ENCODE peak calls at places on chromosomes 7 and 10, in six cellular contexts. R is tibial nerve, N is sigmoid colon, L is left ventricle myocardium inferior, P is testis, X is osteoblast. B is an unnamed sample. For H3K36me3, the result is how much of the 10 kb centered on the place peaks cover.

GRCh38 chr10:123213192-123213591 is 59.0 kb downstream of the BUB3 start:
- DNase-seq in R (no peak), N (no peak), L (no peak), P (no peak), X (no peak), B (no peak)

GRCh38 chr10:17644485-17644964 is 574 bp downstream of the STAM start:
- DNase-seq in R (no peak), N (no peak), L (no peak), P (peak), X (peak), B (no peak)

GRCh38 chr10:78543749-78544446 is 510.2 kb downstream of the RPS24 start:
- DNase-seq in R (peak), N (peak), L (peak), P (peak), X (peak), B (peak)

GRCh38 chr10:116658152-116658551 is 37.4 kb downstream of the PNLIPRP2 start:
- DNase-seq in R (no peak), N (no peak), L (no peak), P (no peak), X (no peak), B (no peak)

GRCh38 chr10:5288359-5288758 is 76.4 kb upstream of the UCN3 start:
- DNase-seq in R (no peak), N (no peak), L (no peak), P (no peak), X (no peak), B (no peak)

GRCh38 chr7:2651336-2651735 is 19.6 kb downstream of the TTYH3 start:
- DNase-seq in R (no peak), N (no peak), L (no peak), P (no peak), X (no peak), B (no peak)

GRCh38 chr7:70693300-70693689 is 438.6 kb upstream of the GALNT17 start:
- DNase-seq in R (peak), N (no peak), L (no peak), P (no peak), X (peak), B (no peak)

GRCh38 chr7:7428806-7429205 is 106.9 kb downstream of the COL28A1 start:
- DNase-seq in R (no peak), N (no peak), L (no peak), P (no peak), X (peak), B (no peak)

GRCh38 chr10:56622335-56622973 is 261.4 kb upstream of the ZWINT start:
- DNase-seq in R (no peak), N (no peak), L (no peak), P (no peak), X (no peak), B (no peak)

GRCh38 chr7:112171673-112172072 is 34.5 kb downstream of the DOCK4 start:
- DNase-seq in R (no peak), N (no peak), L (no peak), P (no peak), X (no peak), B (no peak)

GRCh38 chr7:35624299-35625186 is 70.4 kb downstream of the HERPUD2 start:
- DNase-seq in R (peak), N (no peak), L (no peak), P (peak), X (peak), B (peak)

GRCh38 chr10:131187274-131187673 is 124.2 kb downstream of the TCERG1L start:
- DNase-seq in R (no peak), N (no peak), L (no peak), P (no peak), X (no peak), B (no peak)

GRCh38 chr10:8137272-8137680 is 82.8 kb downstream of the GATA3 start:
- DNase-seq in R (no peak), N (no peak), L (no peak), P (no peak), X (no peak), B (no peak)

GRCh38 chr7:26854932-26855331 is 9.5 kb downstream of the SKAP2 start:
- DNase-seq in R (no peak), N (no peak), L (no peak), P (no peak), X (no peak), B (no peak)

GRCh38 chr10:5573968-5574641 is 49.3 kb downstream of the CALML3 start:
- DNase-seq in R (no peak), N (peak), L (peak), P (peak), X (no peak), B (no peak)

GRCh38 chr10:12704488-12704887 is 297.0 kb downstream of the CCDC3 start:
- DNase-seq in R (no peak), N (no peak), L (no peak), P (no peak), X (no peak), B (no peak)

GRCh38 chr7:112416127-112416526 is 34.1 kb upstream of the IFRD1 start:
- DNase-seq in R (no peak), N (no peak), L (no peak), P (no peak), X (no peak), B (no peak)

GRCh38 chr7:44379366-44380178 is 54.2 kb upstream of the CAMK2B start:
- DNase-seq in R (no peak), N (no peak), L (no peak), P (no peak), X (peak), B (no peak)

GRCh38 chr10:27072436-27073114 is 27.7 kb downstream of the ANKRD26 start:
- DNase-seq in R (no peak), N (no peak), L (no peak), P (no peak), X (no peak), B (no peak)

GRCh38 chr10:114810926-114811325 is 10.7 kb upstream of the FHIP2A start:
- DNase-seq in R (no peak), N (no peak), L (no peak), P (no peak), X (no peak), B (no peak)

GRCh38 chr7:77995717-77996116 is 197.1 kb downstream of the PHTF2 start:
- DNase-seq in R (no peak), N (no peak), L (no peak), P (no peak), X (peak), B (no peak)

GRCh38 chr10:131170042-131170983 is 141.2 kb downstream of the TCERG1L start:
- DNase-seq in R (no peak), N (peak), L (no peak), P (peak), X (no peak), B (no peak)

GRCh38 chr7:130148561-130148960 is 56.6 kb downstream of the TMEM209 start:
- DNase-seq in R (no peak), N (no peak), L (no peak), P (no peak), X (peak), B (no peak)

GRCh38 chr7:139772115-139772514 is 5.7 kb downstream of the HIPK2 start:
- DNase-seq in R (no peak), N (no peak), L (no peak), P (no peak), X (no peak), B (no peak)

GRCh38 chr10:56095506-56096225 is 265.4 kb downstream of the ZWINT start:
- DNase-seq in R (no peak), N (no peak), L (no peak), P (no peak), X (no peak), B (no peak)

GRCh38 chr7:152112829-152113228 is 87.4 kb downstream of the GALNT11 start:
- DNase-seq in R (no peak), N (no peak), L (no peak), P (no peak), X (no peak), B (no peak)
- H3K36me3 ChIP-seq in R (half or more), N (under half), L (half or more), P (under half), X (under half), B (under half)

GRCh38 chr10:32041290-32042028 is 14.8 kb downstream of the KIF5B start:
- DNase-seq in R (no peak), N (no peak), L (no peak), P (no peak), X (no peak), B (no peak)

GRCh38 chr10:32038777-32039176 is 17.4 kb downstream of the KIF5B start:
- DNase-seq in R (no peak), N (no peak), L (no peak), P (no peak), X (no peak), B (no peak)

GRCh38 chr10:32036922-32037321 is 19.3 kb downstream of the KIF5B start:
- DNase-seq in R (no peak), N (no peak), L (no peak), P (no peak), X (no peak), B (no peak)

GRCh38 chr10:32035038-32035437 is 21.2 kb downstream of the KIF5B start:
- DNase-seq in R (no peak), N (no peak), L (no peak), P (no peak), X (no peak), B (no peak)

GRCh38 chr10:32039745-32040144 is 16.5 kb downstream of the KIF5B start:
- DNase-seq in R (no peak), N (no peak), L (no peak), P (no peak), X (no peak), B (no peak)
- TF ChIP-seq CTCF in R (no peak), N (no peak), L (no peak), P (no peak), X (no peak), B (no peak)

DNA sequence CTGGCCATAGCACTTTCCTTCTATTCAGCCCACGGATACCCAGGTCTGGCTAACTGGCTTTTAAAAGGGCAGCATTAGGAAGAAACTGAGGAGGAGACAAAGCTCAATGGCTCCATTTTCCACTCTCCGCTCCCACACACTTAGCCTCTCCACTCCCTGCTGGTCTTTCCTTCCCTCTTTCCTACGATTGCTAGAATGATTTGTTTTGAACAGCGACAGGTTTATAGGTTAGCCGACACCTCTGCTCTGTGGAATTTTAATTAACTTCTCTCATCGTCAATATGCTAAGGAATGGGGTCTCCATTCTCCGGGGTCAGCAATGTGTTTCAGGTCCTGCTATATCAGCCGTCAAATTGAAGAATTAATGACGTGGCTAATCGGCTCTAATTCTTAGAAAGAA is 28.9 kb downstream of the FBXW4 start:
- DNase-seq in R (no peak), N (no peak), L (no peak), P (no peak), X (no peak), B (no peak)
- H3K36me3 ChIP-seq in R (half or more), N (under half), L (half or more), P (under half), X (under half), B (under half)

DNA sequence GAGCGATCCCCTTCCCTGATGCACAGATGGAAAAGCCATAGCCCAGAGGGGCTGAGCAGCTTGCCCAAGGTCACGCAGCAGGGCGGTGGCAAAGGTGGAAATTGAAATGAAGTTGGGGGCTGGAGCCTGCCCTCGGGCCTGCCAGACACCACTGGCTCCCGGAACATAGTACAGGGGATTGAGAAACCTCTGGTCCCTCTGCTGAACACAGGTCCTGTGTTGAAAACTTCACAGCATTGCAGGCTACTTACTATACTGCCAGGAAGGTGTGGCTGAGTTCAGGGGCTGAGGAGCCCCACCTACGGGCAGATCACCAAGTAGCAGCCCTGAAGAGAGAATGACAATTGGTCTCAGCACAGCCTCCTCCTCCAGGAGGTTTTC is 326.7 kb downstream of the PLXNA4 start:
- DNase-seq in R (no peak), N (no peak), L (no peak), P (peak), X (no peak), B (no peak)
- TF ChIP-seq CTCF in R (no peak), N (no peak), L (peak), P (no peak), X (no peak), B (no peak)

DNA sequence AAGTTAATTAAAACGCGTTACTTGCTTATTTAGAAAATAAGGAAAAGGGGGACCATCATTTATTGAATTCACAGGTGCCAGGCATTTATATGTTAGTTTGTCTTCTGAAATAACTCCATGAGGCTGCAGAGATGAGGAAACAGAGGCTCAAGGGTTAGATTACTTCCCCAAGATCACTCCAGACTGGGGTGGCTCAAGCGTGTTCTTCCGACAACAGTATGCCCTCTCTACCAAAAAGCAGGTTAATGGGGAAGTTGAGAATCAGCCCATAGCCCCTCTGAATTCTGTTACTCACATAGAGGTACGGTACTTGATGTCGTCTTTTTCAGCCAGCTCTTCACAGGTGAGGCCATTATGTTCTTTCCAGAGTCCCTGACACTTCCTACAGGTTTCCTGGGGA is 129.3 kb downstream of the RNF216 start:
- DNase-seq in R (no peak), N (no peak), L (no peak), P (no peak), X (no peak), B (no peak)
- H3K36me3 ChIP-seq in R (half or more), N (under half), L (under half), P (under half), X (under half), B (half or more)

GRCh38 chr7:19116121-19117080 is 1.0 kb downstream of the TWIST1 start:
- DNase-seq in R (peak), N (peak), L (no peak), P (peak), X (peak), B (no peak)

GRCh38 chr7:19119372-19119771 is 1.9 kb upstream of the TWIST1 start:
- DNase-seq in R (no peak), N (no peak), L (no peak), P (no peak), X (no peak), B (no peak)

GRCh38 chr7:19117081-19117869 is at the start of gene TWIST1:
- DNase-seq in R (peak), N (peak), L (peak), P (peak), X (peak), B (peak)

GRCh38 chr7:19118896-19119301 is 1.5 kb upstream of the TWIST1 start:
- DNase-seq in R (no peak), N (no peak), L (no peak), P (no peak), X (no peak), B (no peak)

GRCh38 chr7:19117870-19118608 is 603 bp upstream of the TWIST1 start:
- DNase-seq in R (no peak), N (peak), L (no peak), P (no peak), X (peak), B (no peak)
- TF ChIP-seq CTCF in R (no peak), N (no peak), L (no peak), P (no peak), X (peak), B (no peak)

B was measured in heart right ventricle.